ENCODE peak calls at places on chromosomes 7 and 10, in seven cellular contexts. One of them, this sample, is unnamed.

GRCh38 chr7:152462995-152463713 is 27.4 kb upstream of the KMT2C start:
- DNase-seq in NCI-H1105: peak
- DNase-seq in NCI-H187 treated with DMSO at 0.1 percent for 48 hours: no peak
- DNase-seq in fibroblast of pulmonary artery: peak
- DNase-seq in stimulated activated CD4-positive, alpha-beta T cell treated with anti-CD3 and anti-CD28 coated beads, Interleukin-4, amount 100 ng/mL, for 1 hour: no peak
- DNase-seq in T-helper 9 cell: no peak
- DNase-seq in NCI-H1092: peak
- DNase-seq in this sample: peak

GRCh38 chr10:64142395-64142794 is 621.2 kb downstream of the REEP3 start:
- DNase-seq in T-helper 9 cell: no peak
- DNase-seq in stimulated activated CD4-positive, alpha-beta T cell treated with anti-CD3 and anti-CD28 coated beads, Interleukin-4, amount 100 ng/mL, for 1 hour: no peak
- DNase-seq in NCI-H1105: no peak
- DNase-seq in fibroblast of pulmonary artery: no peak
- DNase-seq in NCI-H1092: no peak
- DNase-seq in NCI-H187 treated with DMSO at 0.1 percent for 48 hours: no peak
- DNase-seq in this sample: no peak

GRCh38 chr10:27192284-27192683 is 37.1 kb downstream of the MASTL start:
- DNase-seq in NCI-H1092: no peak
- DNase-seq in NCI-H187 treated with DMSO at 0.1 percent for 48 hours: no peak
- DNase-seq in fibroblast of pulmonary artery: peak
- DNase-seq in stimulated activated CD4-positive, alpha-beta T cell treated with anti-CD3 and anti-CD28 coated beads, Interleukin-4, amount 100 ng/mL, for 1 hour: no peak
- DNase-seq in NCI-H1105: no peak
- DNase-seq in T-helper 9 cell: no peak
- DNase-seq in this sample: no peak

GRCh38 chr10:17923728-17924127 is 28.0 kb upstream of the SLC39A12 start:
- DNase-seq in stimulated activated CD4-positive, alpha-beta T cell treated with anti-CD3 and anti-CD28 coated beads, Interleukin-4, amount 100 ng/mL, for 1 hour: no peak
- DNase-seq in fibroblast of pulmonary artery: peak
- DNase-seq in NCI-H187 treated with DMSO at 0.1 percent for 48 hours: no peak
- DNase-seq in NCI-H1105: no peak
- DNase-seq in T-helper 9 cell: no peak
- DNase-seq in NCI-H1092: no peak
- DNase-seq in this sample: no peak

GRCh38 chr10:69315610-69316312 is 37.5 kb downstream of the HK1 start:
- DNase-seq in stimulated activated CD4-positive, alpha-beta T cell treated with anti-CD3 and anti-CD28 coated beads, Interleukin-4, amount 100 ng/mL, for 1 hour: no peak
- DNase-seq in T-helper 9 cell: no peak
- DNase-seq in NCI-H187 treated with DMSO at 0.1 percent for 48 hours: no peak
- DNase-seq in fibroblast of pulmonary artery: no peak
- DNase-seq in NCI-H1105: no peak
- DNase-seq in NCI-H1092: no peak
- DNase-seq in this sample: no peak

GRCh38 chr7:84236398-84236797 is 41.8 kb upstream of the SEMA3A start:
- DNase-seq in fibroblast of pulmonary artery: peak
- DNase-seq in NCI-H187 treated with DMSO at 0.1 percent for 48 hours: no peak
- DNase-seq in NCI-H1105: no peak
- DNase-seq in NCI-H1092: no peak
- DNase-seq in stimulated activated CD4-positive, alpha-beta T cell treated with anti-CD3 and anti-CD28 coated beads, Interleukin-4, amount 100 ng/mL, for 1 hour: no peak
- DNase-seq in T-helper 9 cell: no peak
- DNase-seq in this sample: no peak

GRCh38 chr7:130910949-130911944 is 177.2 kb upstream of the KLF14 start:
- DNase-seq in stimulated activated CD4-positive, alpha-beta T cell treated with anti-CD3 and anti-CD28 coated beads, Interleukin-4, amount 100 ng/mL, for 1 hour: peak
- DNase-seq in NCI-H187 treated with DMSO at 0.1 percent for 48 hours: no peak
- DNase-seq in fibroblast of pulmonary artery: peak
- DNase-seq in NCI-H1105: no peak
- DNase-seq in NCI-H1092: no peak
- DNase-seq in T-helper 9 cell: no peak
- DNase-seq in this sample: no peak

GRCh38 chr10:103493911-103494877 is 689 bp downstream of the NEURL1 start:
- DNase-seq in stimulated activated CD4-positive, alpha-beta T cell treated with anti-CD3 and anti-CD28 coated beads, Interleukin-4, amount 100 ng/mL, for 1 hour: peak
- DNase-seq in T-helper 9 cell: peak
- DNase-seq in NCI-H187 treated with DMSO at 0.1 percent for 48 hours: no peak
- DNase-seq in NCI-H1092: no peak
- DNase-seq in NCI-H1105: no peak
- DNase-seq in fibroblast of pulmonary artery: no peak
- DNase-seq in this sample: peak

GRCh38 chr10:35079763-35080162 is 10.4 kb downstream of the CUL2 start:
- DNase-seq in NCI-H1105: no peak
- DNase-seq in T-helper 9 cell: no peak
- DNase-seq in NCI-H1092: no peak
- DNase-seq in stimulated activated CD4-positive, alpha-beta T cell treated with anti-CD3 and anti-CD28 coated beads, Interleukin-4, amount 100 ng/mL, for 1 hour: no peak
- DNase-seq in NCI-H187 treated with DMSO at 0.1 percent for 48 hours: no peak
- DNase-seq in fibroblast of pulmonary artery: peak
- DNase-seq in this sample: no peak

GRCh38 chr10:62638062-62638477 is 166.4 kb upstream of the ADO start:
- DNase-seq in T-helper 9 cell: no peak
- DNase-seq in NCI-H1105: no peak
- DNase-seq in NCI-H1092: no peak
- DNase-seq in fibroblast of pulmonary artery: peak
- DNase-seq in stimulated activated CD4-positive, alpha-beta T cell treated with anti-CD3 and anti-CD28 coated beads, Interleukin-4, amount 100 ng/mL, for 1 hour: no peak
- DNase-seq in NCI-H187 treated with DMSO at 0.1 percent for 48 hours: no peak
- DNase-seq in this sample: no peak

GRCh38 chr7:77697535-77697831 is 1.2 kb downstream of the RSBN1L start:
- DNase-seq in T-helper 9 cell: peak
- DNase-seq in fibroblast of pulmonary artery: peak
- DNase-seq in NCI-H1105: no peak
- DNase-seq in NCI-H187 treated with DMSO at 0.1 percent for 48 hours: no peak
- DNase-seq in stimulated activated CD4-positive, alpha-beta T cell treated with anti-CD3 and anti-CD28 coated beads, Interleukin-4, amount 100 ng/mL, for 1 hour: peak
- DNase-seq in NCI-H1092: no peak
- DNase-seq in this sample: no peak

GRCh38 chr7:7848245-7848644 is 120.4 kb upstream of the GLCCI1 start:
- DNase-seq in stimulated activated CD4-positive, alpha-beta T cell treated with anti-CD3 and anti-CD28 coated beads, Interleukin-4, amount 100 ng/mL, for 1 hour: no peak
- DNase-seq in T-helper 9 cell: no peak
- DNase-seq in NCI-H187 treated with DMSO at 0.1 percent for 48 hours: no peak
- DNase-seq in NCI-H1092: no peak
- DNase-seq in fibroblast of pulmonary artery: no peak
- DNase-seq in NCI-H1105: no peak
- DNase-seq in this sample: no peak

GRCh38 chr7:46034056-46034768 is 113.1 kb upstream of the IGFBP3 start:
- DNase-seq in fibroblast of pulmonary artery: peak
- DNase-seq in T-helper 9 cell: no peak
- DNase-seq in NCI-H1092: no peak
- DNase-seq in NCI-H187 treated with DMSO at 0.1 percent for 48 hours: no peak
- DNase-seq in stimulated activated CD4-positive, alpha-beta T cell treated with anti-CD3 and anti-CD28 coated beads, Interleukin-4, amount 100 ng/mL, for 1 hour: no peak
- DNase-seq in NCI-H1105: no peak
- DNase-seq in this sample: no peak

GRCh38 chr7:25851332-25852248 is 300.4 kb upstream of the NFE2L3 start:
- DNase-seq in NCI-H1105: peak
- DNase-seq in NCI-H1092: peak
- DNase-seq in stimulated activated CD4-positive, alpha-beta T cell treated with anti-CD3 and anti-CD28 coated beads, Interleukin-4, amount 100 ng/mL, for 1 hour: peak
- DNase-seq in NCI-H187 treated with DMSO at 0.1 percent for 48 hours: no peak
- DNase-seq in fibroblast of pulmonary artery: peak
- DNase-seq in T-helper 9 cell: no peak
- DNase-seq in this sample: peak

GRCh38 chr7:49522111-49522510 is 251.3 kb upstream of the VWC2 start:
- DNase-seq in stimulated activated CD4-positive, alpha-beta T cell treated with anti-CD3 and anti-CD28 coated beads, Interleukin-4, amount 100 ng/mL, for 1 hour: no peak
- DNase-seq in NCI-H187 treated with DMSO at 0.1 percent for 48 hours: no peak
- DNase-seq in NCI-H1092: no peak
- DNase-seq in fibroblast of pulmonary artery: no peak
- DNase-seq in NCI-H1105: no peak
- DNase-seq in T-helper 9 cell: no peak
- DNase-seq in this sample: no peak

GRCh38 chr7:115731796-115732471 is 298.6 kb downstream of the TFEC start:
- DNase-seq in NCI-H187 treated with DMSO at 0.1 percent for 48 hours: no peak
- DNase-seq in fibroblast of pulmonary artery: no peak
- DNase-seq in T-helper 9 cell: no peak
- DNase-seq in stimulated activated CD4-positive, alpha-beta T cell treated with anti-CD3 and anti-CD28 coated beads, Interleukin-4, amount 100 ng/mL, for 1 hour: no peak
- DNase-seq in NCI-H1105: peak
- DNase-seq in NCI-H1092: peak
- DNase-seq in this sample: no peak

GRCh38 chr7:2471396-2471795 is 4.8 kb downstream of the GRIFIN start:
- DNase-seq in NCI-H1092: peak
- DNase-seq in T-helper 9 cell: no peak
- DNase-seq in NCI-H187 treated with DMSO at 0.1 percent for 48 hours: no peak
- DNase-seq in NCI-H1105: no peak
- DNase-seq in fibroblast of pulmonary artery: peak
- DNase-seq in stimulated activated CD4-positive, alpha-beta T cell treated with anti-CD3 and anti-CD28 coated beads, Interleukin-4, amount 100 ng/mL, for 1 hour: no peak
- DNase-seq in this sample: peak

GRCh38 chr10:71218046-71218832 is 5.9 kb downstream of the UNC5B start:
- DNase-seq in stimulated activated CD4-positive, alpha-beta T cell treated with anti-CD3 and anti-CD28 coated beads, Interleukin-4, amount 100 ng/mL, for 1 hour: no peak
- DNase-seq in NCI-H187 treated with DMSO at 0.1 percent for 48 hours: no peak
- DNase-seq in NCI-H1092: no peak
- DNase-seq in NCI-H1105: no peak
- DNase-seq in fibroblast of pulmonary artery: peak
- DNase-seq in T-helper 9 cell: no peak
- DNase-seq in this sample: no peak

GRCh38 chr7:108585843-108586242 is 16.2 kb downstream of the DNAJB9 start:
- DNase-seq in T-helper 9 cell: no peak
- DNase-seq in NCI-H187 treated with DMSO at 0.1 percent for 48 hours: no peak
- DNase-seq in NCI-H1105: no peak
- DNase-seq in fibroblast of pulmonary artery: no peak
- DNase-seq in NCI-H1092: no peak
- DNase-seq in stimulated activated CD4-positive, alpha-beta T cell treated with anti-CD3 and anti-CD28 coated beads, Interleukin-4, amount 100 ng/mL, for 1 hour: no peak
- DNase-seq in this sample: no peak

GRCh38 chr10:86868353-86868752 is 89.1 kb downstream of the MMRN2 start:
- DNase-seq in NCI-H187 treated with DMSO at 0.1 percent for 48 hours: no peak
- DNase-seq in NCI-H1092: no peak
- DNase-seq in fibroblast of pulmonary artery: peak
- DNase-seq in T-helper 9 cell: no peak
- DNase-seq in NCI-H1105: no peak
- DNase-seq in stimulated activated CD4-positive, alpha-beta T cell treated with anti-CD3 and anti-CD28 coated beads, Interleukin-4, amount 100 ng/mL, for 1 hour: no peak
- DNase-seq in this sample: no peak

GRCh38 chr10:34145751-34146150 is 669.3 kb downstream of the PARD3 start:
- DNase-seq in NCI-H1105: no peak
- DNase-seq in stimulated activated CD4-positive, alpha-beta T cell treated with anti-CD3 and anti-CD28 coated beads, Interleukin-4, amount 100 ng/mL, for 1 hour: no peak
- DNase-seq in NCI-H1092: no peak
- DNase-seq in T-helper 9 cell: no peak
- DNase-seq in NCI-H187 treated with DMSO at 0.1 percent for 48 hours: no peak
- DNase-seq in fibroblast of pulmonary artery: peak
- DNase-seq in this sample: no peak

GRCh38 chr7:140719711-140720110 is 23.2 kb downstream of the NDUFB2 start:
- DNase-seq in fibroblast of pulmonary artery: peak
- DNase-seq in T-helper 9 cell: no peak
- DNase-seq in NCI-H187 treated with DMSO at 0.1 percent for 48 hours: peak
- DNase-seq in stimulated activated CD4-positive, alpha-beta T cell treated with anti-CD3 and anti-CD28 coated beads, Interleukin-4, amount 100 ng/mL, for 1 hour: no peak
- DNase-seq in NCI-H1105: no peak
- DNase-seq in NCI-H1092: peak
- DNase-seq in this sample: no peak

GRCh38 chr10:101835406-101835805 is 8.2 kb downstream of the KCNIP2 start:
- DNase-seq in NCI-H1092: no peak
- DNase-seq in NCI-H1105: no peak
- DNase-seq in NCI-H187 treated with DMSO at 0.1 percent for 48 hours: no peak
- DNase-seq in T-helper 9 cell: no peak
- DNase-seq in stimulated activated CD4-positive, alpha-beta T cell treated with anti-CD3 and anti-CD28 coated beads, Interleukin-4, amount 100 ng/mL, for 1 hour: no peak
- DNase-seq in fibroblast of pulmonary artery: no peak
- DNase-seq in this sample: no peak

GRCh38 chr7:33781796-33782195 is 123.5 kb upstream of the BMPER start:
- DNase-seq in NCI-H187 treated with DMSO at 0.1 percent for 48 hours: no peak
- DNase-seq in stimulated activated CD4-positive, alpha-beta T cell treated with anti-CD3 and anti-CD28 coated beads, Interleukin-4, amount 100 ng/mL, for 1 hour: no peak
- DNase-seq in NCI-H1105: no peak
- DNase-seq in NCI-H1092: no peak
- DNase-seq in fibroblast of pulmonary artery: no peak
- DNase-seq in T-helper 9 cell: no peak
- DNase-seq in this sample: no peak

GRCh38 chr10:27388761-27389399 is 115.2 kb upstream of the RAB18 start:
- DNase-seq in NCI-H187 treated with DMSO at 0.1 percent for 48 hours: no peak
- DNase-seq in NCI-H1092: no peak
- DNase-seq in T-helper 9 cell: no peak
- DNase-seq in NCI-H1105: no peak
- DNase-seq in fibroblast of pulmonary artery: peak
- DNase-seq in stimulated activated CD4-positive, alpha-beta T cell treated with anti-CD3 and anti-CD28 coated beads, Interleukin-4, amount 100 ng/mL, for 1 hour: no peak
- DNase-seq in this sample: no peak

GRCh38 chr10:68074404-68074774 is 694 bp downstream of the HERC4 start:
- DNase-seq in T-helper 9 cell: no peak
- DNase-seq in NCI-H1092: no peak
- DNase-seq in stimulated activated CD4-positive, alpha-beta T cell treated with anti-CD3 and anti-CD28 coated beads, Interleukin-4, amount 100 ng/mL, for 1 hour: no peak
- DNase-seq in fibroblast of pulmonary artery: no peak
- DNase-seq in NCI-H187 treated with DMSO at 0.1 percent for 48 hours: no peak
- DNase-seq in NCI-H1105: no peak
- DNase-seq in this sample: no peak

GRCh38 chr7:79282051-79282694 is 171.3 kb downstream of the MAGI2 start:
- DNase-seq in stimulated activated CD4-positive, alpha-beta T cell treated with anti-CD3 and anti-CD28 coated beads, Interleukin-4, amount 100 ng/mL, for 1 hour: no peak
- DNase-seq in NCI-H1092: peak
- DNase-seq in fibroblast of pulmonary artery: peak
- DNase-seq in NCI-H187 treated with DMSO at 0.1 percent for 48 hours: no peak
- DNase-seq in NCI-H1105: peak
- DNase-seq in T-helper 9 cell: no peak
- DNase-seq in this sample: no peak

GRCh38 chr7:13988011-13988410 is 1.5 kb downstream of the ETV1 start:
- DNase-seq in NCI-H1092: no peak
- DNase-seq in NCI-H187 treated with DMSO at 0.1 percent for 48 hours: no peak
- DNase-seq in NCI-H1105: no peak
- DNase-seq in stimulated activated CD4-positive, alpha-beta T cell treated with anti-CD3 and anti-CD28 coated beads, Interleukin-4, amount 100 ng/mL, for 1 hour: no peak
- DNase-seq in T-helper 9 cell: no peak
- DNase-seq in fibroblast of pulmonary artery: peak
- DNase-seq in this sample: peak

GRCh38 chr10:19488592-19489280 is 327.5 kb upstream of the PLXDC2 start:
- DNase-seq in T-helper 9 cell: no peak
- DNase-seq in NCI-H1092: no peak
- DNase-seq in NCI-H1105: no peak
- DNase-seq in fibroblast of pulmonary artery: no peak
- DNase-seq in NCI-H187 treated with DMSO at 0.1 percent for 48 hours: no peak
- DNase-seq in stimulated activated CD4-positive, alpha-beta T cell treated with anti-CD3 and anti-CD28 coated beads, Interleukin-4, amount 100 ng/mL, for 1 hour: no peak
- DNase-seq in this sample: peak

GRCh38 chr10:108454793-108455192 is 1290.3 kb upstream of the SORCS1 start:
- DNase-seq in NCI-H1105: no peak
- DNase-seq in T-helper 9 cell: no peak
- DNase-seq in fibroblast of pulmonary artery: no peak
- DNase-seq in NCI-H1092: no peak
- DNase-seq in stimulated activated CD4-positive, alpha-beta T cell treated with anti-CD3 and anti-CD28 coated beads, Interleukin-4, amount 100 ng/mL, for 1 hour: no peak
- DNase-seq in NCI-H187 treated with DMSO at 0.1 percent for 48 hours: no peak
- DNase-seq in this sample: no peak

GRCh38 chr10:72387187-72387586 is 32.5 kb upstream of the DNAJB12 start:
- DNase-seq in NCI-H1092: no peak
- DNase-seq in NCI-H1105: no peak
- DNase-seq in stimulated activated CD4-positive, alpha-beta T cell treated with anti-CD3 and anti-CD28 coated beads, Interleukin-4, amount 100 ng/mL, for 1 hour: no peak
- DNase-seq in fibroblast of pulmonary artery: no peak
- DNase-seq in T-helper 9 cell: no peak
- DNase-seq in NCI-H187 treated with DMSO at 0.1 percent for 48 hours: no peak
- DNase-seq in this sample: no peak

GRCh38 chr7:33186187-33186586 is 56.8 kb downstream of the BBS9 start:
- DNase-seq in NCI-H1092: no peak
- DNase-seq in stimulated activated CD4-positive, alpha-beta T cell treated with anti-CD3 and anti-CD28 coated beads, Interleukin-4, amount 100 ng/mL, for 1 hour: no peak
- DNase-seq in NCI-H187 treated with DMSO at 0.1 percent for 48 hours: no peak
- DNase-seq in NCI-H1105: no peak
- DNase-seq in fibroblast of pulmonary artery: peak
- DNase-seq in T-helper 9 cell: no peak
- DNase-seq in this sample: no peak

GRCh38 chr10:59126277-59126676 is 50.2 kb upstream of the PHYHIPL start:
- DNase-seq in T-helper 9 cell: no peak
- DNase-seq in stimulated activated CD4-positive, alpha-beta T cell treated with anti-CD3 and anti-CD28 coated beads, Interleukin-4, amount 100 ng/mL, for 1 hour: no peak
- DNase-seq in NCI-H187 treated with DMSO at 0.1 percent for 48 hours: no peak
- DNase-seq in fibroblast of pulmonary artery: no peak
- DNase-seq in NCI-H1105: no peak
- DNase-seq in NCI-H1092: no peak
- DNase-seq in this sample: no peak

This sample was measured in NCI-H146.